ENCODE peak calls at places on chromosome 13, in five cellular contexts. One of them, this sample, is unnamed.

GRCh38 chr13:106287351-106287750 is 248.1 kb downstream of the EFNB2 start:
- DNase-seq in GM04503: no peak
- DNase-seq in upper lobe of right lung: no peak
- DNase-seq in H54: no peak
- DNase-seq in BJ: no peak
- DNase-seq in this sample: no peak

GRCh38 chr13:36718146-36718545 is 44.3 kb downstream of the SERTM1 start:
- DNase-seq in GM04503: no peak
- DNase-seq in upper lobe of right lung: no peak
- DNase-seq in H54: no peak
- DNase-seq in BJ: no peak
- DNase-seq in this sample: no peak

GRCh38 chr13:52348983-52349780 is 56.8 kb downstream of the THSD1 start:
- DNase-seq in GM04503: peak
- DNase-seq in upper lobe of right lung: no peak
- DNase-seq in H54: peak
- DNase-seq in BJ: peak
- DNase-seq in this sample: peak

GRCh38 chr13:113532156-113532806 is 41.8 kb upstream of the DCUN1D2 start:
- DNase-seq in GM04503: no peak
- DNase-seq in upper lobe of right lung: peak
- DNase-seq in H54: peak
- DNase-seq in BJ: no peak
- DNase-seq in this sample: peak

GRCh38 chr13:74191036-74191809 is 57.0 kb upstream of the KLF12 start:
- DNase-seq in GM04503: no peak
- DNase-seq in upper lobe of right lung: no peak
- DNase-seq in H54: no peak
- DNase-seq in BJ: no peak
- DNase-seq in this sample: no peak

GRCh38 chr13:26458196-26458734 is 99.2 kb upstream of the WASF3 start:
- DNase-seq in GM04503: no peak
- DNase-seq in upper lobe of right lung: no peak
- DNase-seq in H54: no peak
- DNase-seq in BJ: no peak
- DNase-seq in this sample: no peak

GRCh38 chr13:87671031-87671823 is at the start of gene SLITRK5:
- DNase-seq in GM04503: no peak
- DNase-seq in upper lobe of right lung: peak
- DNase-seq in H54: peak
- DNase-seq in BJ: no peak
- DNase-seq in this sample: peak

GRCh38 chr13:24685314-24685713 is 5.1 kb downstream of the ATP12A start:
- DNase-seq in GM04503: no peak
- DNase-seq in upper lobe of right lung: no peak
- DNase-seq in H54: no peak
- DNase-seq in BJ: no peak
- DNase-seq in this sample: no peak

GRCh38 chr13:42102961-42103688 is 54.7 kb downstream of the DGKH start:
- DNase-seq in GM04503: no peak
- DNase-seq in upper lobe of right lung: no peak
- DNase-seq in H54: no peak
- DNase-seq in BJ: no peak
- DNase-seq in this sample: no peak

GRCh38 chr13:33454844-33455256 is 169.3 kb upstream of the STARD13 start:
- DNase-seq in GM04503: peak
- DNase-seq in upper lobe of right lung: no peak
- DNase-seq in H54: no peak
- DNase-seq in BJ: peak
- DNase-seq in this sample: no peak

GRCh38 chr13:107216046-107216715 is 648.2 kb upstream of the ARGLU1 start:
- DNase-seq in GM04503: no peak
- DNase-seq in upper lobe of right lung: no peak
- DNase-seq in H54: no peak
- DNase-seq in BJ: no peak
- DNase-seq in this sample: no peak

GRCh38 chr13:45674908-45675307 is 27.2 kb upstream of the CBY2 start:
- DNase-seq in GM04503: peak
- DNase-seq in upper lobe of right lung: no peak
- DNase-seq in H54: no peak
- DNase-seq in BJ: peak
- DNase-seq in this sample: peak

GRCh38 chr13:41462427-41462826 is 5.1 kb downstream of the RGCC start:
- DNase-seq in GM04503: no peak
- DNase-seq in upper lobe of right lung: no peak
- DNase-seq in H54: no peak
- DNase-seq in BJ: no peak
- DNase-seq in this sample: no peak

GRCh38 chr13:82358284-82358683 is 1524.0 kb downstream of the SLITRK1 start:
- DNase-seq in GM04503: no peak
- DNase-seq in upper lobe of right lung: no peak
- DNase-seq in H54: no peak
- DNase-seq in BJ: no peak
- DNase-seq in this sample: no peak

GRCh38 chr13:53782400-53783030 is 753.9 kb downstream of the OLFM4 start:
- DNase-seq in GM04503: peak
- DNase-seq in upper lobe of right lung: no peak
- DNase-seq in H54: peak
- DNase-seq in BJ: no peak
- DNase-seq in this sample: peak

GRCh38 chr13:72726721-72727416 is 560 bp downstream of the MZT1 start:
- DNase-seq in GM04503: no peak
- DNase-seq in upper lobe of right lung: peak
- DNase-seq in H54: peak
- DNase-seq in BJ: no peak
- DNase-seq in this sample: peak

GRCh38 chr13:73215807-73216206 is 157.0 kb downstream of the KLF5 start:
- DNase-seq in GM04503: peak
- DNase-seq in upper lobe of right lung: no peak
- DNase-seq in H54: no peak
- DNase-seq in BJ: peak
- DNase-seq in this sample: no peak

GRCh38 chr13:99687728-99688397 is 186.6 kb downstream of the TM9SF2 start:
- DNase-seq in GM04503: no peak
- DNase-seq in upper lobe of right lung: no peak
- DNase-seq in H54: peak
- DNase-seq in BJ: no peak
- DNase-seq in this sample: no peak

GRCh38 chr13:24149306-24150032 is 11.1 kb upstream of the SPATA13 start:
- DNase-seq in GM04503: no peak
- DNase-seq in upper lobe of right lung: no peak
- DNase-seq in H54: no peak
- DNase-seq in BJ: no peak
- DNase-seq in this sample: no peak

This sample was measured in HTR-8/SVneo.